ENCODE peak calls at places on chromosome 22, in nine cellular contexts. W, V, H, K, Z, U, X, R and J are unnamed samples.

GRCh38 chr22:47786650-47787290 is 1024.3 kb downstream of the TBC1D22A start:
- DNase-seq in Z (no peak), W (no peak), V (no peak), H (no peak), K (no peak), R (no peak), U (no peak), X (no peak), J (peak)

GRCh38 chr22:20955548-20955947 is 11.5 kb upstream of the AIFM3 start:
- DNase-seq in X (no peak), W (no peak), R (no peak), U (no peak), K (no peak), Z (no peak), V (no peak), H (no peak), J (no peak)

GRCh38 chr22:20741634-20742581 is 32.0 kb upstream of the SERPIND1 start:
- DNase-seq in K (peak), H (peak), V (no peak), W (peak), Z (peak), U (no peak), X (peak), R (no peak), J (no peak)

GRCh38 chr22:19765477-19766234 is 5.1 kb downstream of the TBX1 start:
- DNase-seq in R (no peak), Z (no peak), U (no peak), X (no peak), H (no peak), V (no peak), W (no peak), K (peak), J (no peak)

GRCh38 chr22:19040581-19041402 is 81.4 kb downstream of the DGCR2 start:
- DNase-seq in X (no peak), W (no peak), U (no peak), V (no peak), R (peak), K (no peak), Z (no peak), H (no peak), J (peak)

GRCh38 chr22:24819941-24820461 is 14.0 kb downstream of the SGSM1 start:
- DNase-seq in X (no peak), R (no peak), Z (no peak), V (no peak), U (no peak), W (peak), H (no peak), K (no peak), J (no peak)

GRCh38 chr22:19605508-19606331 is 81.5 kb upstream of the CLDN5 start:
- DNase-seq in Z (no peak), X (no peak), H (no peak), K (no peak), R (peak), V (no peak), W (no peak), U (no peak), J (peak)

GRCh38 chr22:26906464-26906863 is 249.1 kb downstream of the MIAT start:
- DNase-seq in W (no peak), X (no peak), K (no peak), U (no peak), V (no peak), H (no peak), R (no peak), Z (no peak), J (no peak)

GRCh38 chr22:40509401-40510134 is 127.0 kb downstream of the MRTFA start:
- DNase-seq in K (no peak), U (no peak), R (peak), W (peak), H (no peak), X (peak), Z (peak), V (peak), J (no peak)

GRCh38 chr22:29266564-29267461 is 968 bp downstream of the RHBDD3 start:
- DNase-seq in V (no peak), X (no peak), W (peak), H (no peak), R (no peak), Z (peak), U (no peak), K (peak), J (no peak)

GRCh38 chr22:49827307-49827852 is 293 bp downstream of the BRD1 start:
- DNase-seq in V (no peak), X (no peak), Z (peak), R (no peak), H (peak), K (no peak), U (no peak), W (no peak), J (no peak)

GRCh38 chr22:17085277-17086091 is 684 bp downstream of the IL17RA start:
- DNase-seq in K (peak), U (no peak), R (peak), Z (peak), W (no peak), X (no peak), H (no peak), V (no peak), J (no peak)

GRCh38 chr22:50581031-50581949 is 1.4 kb downstream of the CHKB start:
- DNase-seq in K (no peak), W (no peak), U (no peak), Z (no peak), H (no peak), R (no peak), V (no peak), X (no peak), J (peak)

GRCh38 chr22:25878933-25879332 is 136.9 kb downstream of the MYO18B start:
- DNase-seq in K (no peak), H (no peak), R (no peak), Z (no peak), W (no peak), U (no peak), V (no peak), X (no peak), J (no peak)

GRCh38 chr22:50437511-50438304 is 37.1 kb downstream of the SBF1 start:
- DNase-seq in U (no peak), Z (no peak), K (no peak), X (no peak), V (no peak), H (no peak), R (no peak), W (no peak), J (peak)

GRCh38 chr22:19674129-19674928 is 40.0 kb upstream of the SEPTIN5 start:
- DNase-seq in K (no peak), R (no peak), H (no peak), X (no peak), U (no peak), V (no peak), Z (no peak), W (peak), J (no peak)

GRCh38 chr22:17303840-17304779 is 65.2 kb upstream of the CECR2 start:
- DNase-seq in H (peak), Z (no peak), R (no peak), V (no peak), K (no peak), W (no peak), X (no peak), U (no peak), J (no peak)

GRCh38 chr22:26134654-26135330 is 34.5 kb upstream of the SEZ6L start:
- DNase-seq in K (peak), H (peak), Z (no peak), V (no peak), X (no peak), U (no peak), W (no peak), R (no peak), J (no peak)

GRCh38 chr22:27443315-27443714 is 358.2 kb downstream of the MN1 start:
- DNase-seq in W (no peak), H (no peak), U (no peak), V (no peak), X (no peak), Z (no peak), K (no peak), R (peak), J (no peak)

GRCh38 chr22:35367331-35367886 is 13.5 kb upstream of the HMOX1 start:
- DNase-seq in H (no peak), X (no peak), R (no peak), U (no peak), V (no peak), W (no peak), K (no peak), Z (no peak), J (no peak)

GRCh38 chr22:50694099-50694498 is 21.5 kb downstream of the SHANK3 start:
- DNase-seq in K (no peak), H (peak), W (peak), X (no peak), Z (no peak), R (no peak), V (no peak), U (no peak), J (no peak)

GRCh38 chr22:27560781-27561180 is 240.8 kb downstream of the MN1 start:
- DNase-seq in R (no peak), Z (no peak), K (no peak), X (no peak), H (no peak), U (no peak), W (no peak), V (no peak), J (no peak)

GRCh38 chr22:29251265-29251664 is 16.5 kb downstream of the RHBDD3 start:
- DNase-seq in K (no peak), Z (no peak), H (no peak), R (no peak), W (no peak), U (no peak), X (no peak), V (no peak), J (peak)

GRCh38 chr22:26860233-26860765 is 202.9 kb downstream of the MIAT start:
- DNase-seq in R (no peak), Z (no peak), U (no peak), H (no peak), X (no peak), W (no peak), V (no peak), K (no peak), J (no peak)

GRCh38 chr22:25386538-25386884 is 167.1 kb downstream of the CRYBB2 start:
- DNase-seq in W (no peak), V (no peak), K (peak), Z (no peak), U (no peak), X (no peak), R (no peak), H (no peak), J (no peak)

GRCh38 chr22:20430641-20431519 is 6.7 kb downstream of the SCARF2 start:
- DNase-seq in W (no peak), V (no peak), U (peak), H (no peak), R (peak), X (peak), Z (peak), K (peak), J (peak)

GRCh38 chr22:35708453-35708852 is 9.2 kb upstream of the APOL5 start:
- DNase-seq in H (no peak), X (no peak), K (no peak), U (no peak), Z (peak), V (no peak), W (peak), R (no peak), J (no peak)

GRCh38 chr22:19879248-19879575 is 24.5 kb upstream of the GNB1L start:
- DNase-seq in R (no peak), U (no peak), V (no peak), K (no peak), H (no peak), Z (no peak), W (no peak), X (no peak), J (peak)

GRCh38 chr22:21025266-21025665 is 7.1 kb downstream of the SLC7A4 start:
- DNase-seq in R (no peak), X (no peak), K (no peak), H (no peak), U (no peak), W (no peak), V (no peak), Z (no peak), J (no peak)

GRCh38 chr22:27754247-27754887 is 47.2 kb downstream of the MN1 start:
- DNase-seq in U (no peak), K (no peak), Z (peak), V (no peak), R (no peak), X (peak), H (no peak), W (no peak), J (no peak)

GRCh38 chr22:25898707-25899365 is 156.8 kb downstream of the MYO18B start:
- DNase-seq in K (peak), V (no peak), X (no peak), U (no peak), Z (no peak), W (no peak), R (no peak), H (no peak), J (no peak)

GRCh38 chr22:44192811-44193536 is 12.2 kb downstream of the PARVG start:
- DNase-seq in W (no peak), R (no peak), X (no peak), H (no peak), V (no peak), K (no peak), U (no peak), Z (no peak), J (no peak)
- TF ChIP-seq CTCF in W (no peak), R (no peak), X (no peak), H (no peak), V (no peak), K (no peak), U (no peak), Z (no peak), J (no peak)

GRCh38 chr22:23750744-23751440 is at the start of gene ZNF70:
- DNase-seq in H (peak), R (peak), W (peak), V (peak), X (peak), K (peak), Z (peak), U (peak), J (peak)
- TF ChIP-seq CTCF in H (peak), R (no peak), W (no peak), V (no peak), X (no peak), K (no peak), Z (no peak), U (peak), J (peak)

DNA sequence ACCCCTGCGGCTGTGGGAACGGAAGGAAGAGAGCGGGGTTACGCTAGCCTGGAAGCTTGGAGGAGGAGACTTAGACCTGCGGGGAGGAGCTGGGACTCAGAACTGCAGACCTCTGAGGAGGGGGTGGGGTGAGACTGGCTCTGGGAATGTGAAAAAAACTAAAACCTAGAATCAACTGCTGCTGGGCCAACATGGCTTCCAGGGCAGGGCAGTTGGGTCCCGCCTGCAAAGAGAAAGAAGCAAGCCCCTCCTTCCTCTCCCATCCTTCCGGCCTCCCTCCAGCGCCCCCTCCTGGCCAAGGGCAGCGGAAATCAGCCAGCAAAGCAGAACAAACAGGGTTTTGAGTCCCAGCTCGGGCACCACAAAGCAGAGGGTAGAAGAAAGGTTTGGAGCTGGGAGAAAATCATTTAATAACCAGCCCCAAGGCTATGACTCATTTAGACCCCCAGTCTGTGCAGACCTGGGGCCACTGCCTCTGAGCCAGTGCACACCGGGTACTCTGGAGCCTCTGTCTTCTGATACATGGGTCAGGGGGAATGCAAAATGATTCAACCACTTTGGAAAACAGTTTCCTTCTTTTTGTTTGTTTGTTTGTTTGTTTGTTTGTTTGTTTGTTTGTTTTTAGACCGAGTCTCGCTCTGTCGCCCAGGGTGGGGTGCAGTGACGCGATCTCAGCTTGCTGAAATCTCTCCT is 7.3 kb upstream of the NCF4 start:
- DNase-seq in H (peak), K (peak), Z (peak), R (peak), U (peak), W (peak), V (no peak), X (no peak), J (no peak)
- TF ChIP-seq CTCF in H (peak), K (peak), Z (peak), R (peak), U (peak), W (peak), V (peak), X (peak), J (peak)

GRCh38 chr22:30556388-30556787 is 9.8 kb upstream of the SEC14L6 start:
- DNase-seq in W (no peak), Z (no peak), V (no peak), U (no peak), K (peak), R (no peak), H (no peak), X (no peak), J (no peak)
- TF ChIP-seq CTCF in W (no peak), Z (no peak), V (no peak), U (no peak), K (peak), R (no peak), H (no peak), X (no peak), J (peak)

DNA sequence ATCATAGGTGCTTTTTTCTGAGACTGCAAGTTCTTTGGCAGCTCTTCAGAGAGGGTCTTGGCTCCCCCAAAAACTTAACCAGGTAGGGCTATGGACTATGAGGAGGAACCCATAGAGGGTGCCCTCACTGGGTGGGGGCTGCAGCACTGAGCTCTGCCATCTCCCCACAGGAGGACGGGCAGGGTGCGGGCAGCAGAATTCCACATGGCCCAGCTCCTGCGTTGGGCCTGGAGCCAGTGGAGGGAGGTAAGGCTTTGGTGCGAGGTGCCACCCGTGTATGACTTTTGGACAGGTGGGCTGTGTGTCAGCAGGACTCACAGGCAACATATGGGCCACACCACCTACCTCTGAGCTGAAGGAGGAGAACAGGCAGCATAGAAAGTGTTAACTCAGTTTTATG is 58.4 kb downstream of the PISD start:
- DNase-seq in R (no peak), Z (no peak), K (no peak), H (no peak), W (no peak), X (no peak), U (no peak), V (no peak), J (no peak)
- TF ChIP-seq CTCF in R (no peak), Z (no peak), K (no peak), H (no peak), W (no peak), X (no peak), U (no peak), V (no peak), J (no peak)

GRCh38 chr22:41668971-41669911 is 19.4 kb downstream of the SNU13 start:
- DNase-seq in R (no peak), V (peak), K (no peak), U (no peak), Z (peak), W (peak), X (no peak), H (no peak), J (peak)

GRCh38 chr22:41676134-41676533 is 12.5 kb downstream of the SNU13 start:
- DNase-seq in U (no peak), W (no peak), K (no peak), X (no peak), V (no peak), Z (no peak), R (no peak), H (no peak), J (no peak)

GRCh38 chr22:41674941-41675340 is 13.7 kb downstream of the SNU13 start:
- DNase-seq in V (no peak), H (no peak), Z (no peak), X (no peak), W (no peak), U (no peak), K (no peak), R (no peak), J (no peak)

GRCh38 chr22:41672780-41673509 is 15.7 kb downstream of the SNU13 start:
- DNase-seq in X (no peak), H (no peak), K (peak), W (no peak), U (no peak), V (no peak), Z (no peak), R (no peak), J (no peak)
- TF ChIP-seq CTCF in X (no peak), H (peak), K (peak), W (peak), U (peak), V (peak), Z (peak), R (no peak), J (peak)

GRCh38 chr22:37904572-37905533 is 1.2 kb upstream of the MICALL1 start:
- DNase-seq in H (no peak), R (peak), K (peak), W (peak), X (peak), Z (peak), V (peak), U (no peak), J (no peak)

GRCh38 chr22:37907036-37907954 is 1.2 kb downstream of the MICALL1 start:
- DNase-seq in V (no peak), K (peak), R (no peak), U (no peak), X (no peak), W (peak), H (no peak), Z (no peak), J (no peak)

GRCh38 chr22:37905534-37906363 is at the start of gene MICALL1:
- DNase-seq in U (peak), V (peak), X (peak), H (peak), K (peak), Z (peak), R (peak), W (peak), J (no peak)

GRCh38 chr22:37909756-37910155 is 3.7 kb downstream of the MICALL1 start:
- DNase-seq in R (no peak), X (no peak), W (no peak), U (no peak), V (peak), H (no peak), K (no peak), Z (no peak), J (no peak)

DNA sequence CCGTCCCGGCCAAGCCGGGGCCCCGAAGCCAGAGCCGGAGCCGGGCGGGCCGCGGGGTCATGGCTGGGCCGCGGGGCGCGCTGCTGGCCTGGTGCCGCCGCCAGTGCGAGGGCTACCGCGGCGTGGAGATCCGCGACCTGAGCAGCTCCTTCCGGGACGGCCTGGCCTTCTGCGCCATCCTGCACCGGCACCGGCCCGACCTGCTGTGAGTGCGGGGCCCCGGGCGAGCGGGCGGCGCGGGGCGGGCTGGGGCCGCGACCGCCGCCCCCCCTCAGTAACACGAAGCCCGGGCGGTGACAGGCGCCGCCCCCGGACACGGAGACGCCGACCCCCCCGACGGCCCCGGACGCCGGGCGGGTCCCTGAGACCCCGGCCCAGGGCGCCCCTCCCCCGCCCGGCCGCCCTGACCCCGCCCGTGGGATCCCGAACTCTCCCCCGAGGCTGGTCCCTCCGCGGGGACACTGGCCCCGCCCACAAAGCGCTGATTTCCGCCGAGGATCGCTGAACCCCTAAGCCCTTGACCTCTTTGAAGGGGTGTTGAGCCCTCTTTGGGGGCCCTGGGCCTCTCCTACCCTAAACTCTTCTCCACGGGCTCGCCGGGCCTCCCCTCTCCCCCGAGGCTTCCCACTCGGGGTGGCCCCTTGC is 389 bp downstream of the MICALL1 start:
- DNase-seq in H (peak), W (no peak), Z (no peak), V (no peak), R (peak), U (no peak), X (no peak), K (peak), J (no peak)
- TF ChIP-seq CTCF in H (no peak), W (no peak), Z (no peak), V (no peak), R (no peak), U (no peak), X (no peak), K (no peak), J (no peak)

GRCh38 chr22:39471421-39472141 is 14.8 kb downstream of the MGAT3 start:
- DNase-seq in U (no peak), X (peak), K (no peak), H (peak), R (no peak), W (peak), V (no peak), Z (peak), J (no peak)
- TF ChIP-seq CTCF in U (no peak), X (no peak), K (no peak), H (no peak), R (no peak), W (no peak), V (no peak), Z (no peak), J (peak)